ENCODE peak calls at places on chromosomes 13 and 19, in nine cellular contexts. H is pons; Y is T-helper 2 cell; O is stimulated activated CD8-positive, alpha-beta memory T cell treated with anti-CD3 and anti-CD28 coated beads, Interleukin-7, amount 100 ng/mL, for 1 hour; D is thoracic aorta; S is activated naive CD4-positive, alpha-beta T cell; V is posterior cingulate gyrus; P is ascending aorta; U is AG04449. X is an unnamed sample.

GRCh38 chr13:59437902-59438301 is 725.8 kb downstream of the DIAPH3 start:
- DNase-seq in H (no peak), Y (no peak), O (no peak), D (no peak), S (no peak), V (no peak), P (no peak), U (no peak), X (no peak)

GRCh38 chr19:54431255-54431838 is 16.1 kb downstream of the TTYH1 start:
- DNase-seq in H (no peak), Y (no peak), O (no peak), D (no peak), S (no peak), V (no peak), P (no peak), U (no peak), X (no peak)

GRCh38 chr19:44847144-44848035 is 1.3 kb downstream of the NECTIN2 start:
- DNase-seq in H (no peak), Y (no peak), O (no peak), D (no peak), S (no peak), V (peak; percentile 20), P (peak; percentile 85), U (no peak), X (peak; percentile 32)

GRCh38 chr19:49422407-49423277 is 599 bp downstream of the PTH2 start:
- DNase-seq in H (no peak), Y (no peak), O (no peak), D (no peak), S (no peak), V (peak; percentile 46), P (no peak), U (no peak), X (peak; percentile 41)

GRCh38 chr13:99577934-99578917 is 77.0 kb downstream of the TM9SF2 start:
- DNase-seq in H (peak; percentile 56), Y (no peak), O (no peak), D (no peak), S (no peak), V (no peak), P (no peak), U (no peak), X (no peak)

GRCh38 chr19:45104658-45105384 is 11.8 kb downstream of the PPP1R37 start:
- DNase-seq in H (no peak), Y (no peak), O (no peak), D (no peak), S (no peak), V (no peak), P (no peak), U (no peak), X (no peak)

GRCh38 chr13:50419466-50419865 is 404.2 kb downstream of the KCNRG start:
- DNase-seq in H (no peak), Y (no peak), O (no peak), D (no peak), S (no peak), V (no peak), P (no peak), U (no peak), X (no peak)

GRCh38 chr19:367561-367960 is 23.0 kb upstream of the MIER2 start:
- DNase-seq in H (no peak), Y (no peak), O (no peak), D (no peak), S (no peak), V (no peak), P (peak; percentile 28), U (no peak), X (no peak)

GRCh38 chr19:18868380-18869230 is 27.4 kb downstream of the CERS1 start:
- DNase-seq in H (no peak), Y (no peak), O (no peak), D (no peak), S (no peak), V (peak; percentile 61), P (no peak), U (no peak), X (no peak)

GRCh38 chr19:45927565-45928261 is 13.1 kb upstream of the NANOS2 start:
- DNase-seq in H (peak; percentile 89), Y (peak; percentile 77), O (peak; percentile 69), D (peak; percentile 70), S (peak; percentile 74), V (peak; percentile 89), P (peak; percentile 91), U (peak; percentile 14), X (peak; percentile 83)

GRCh38 chr13:93066187-93066586 is 160.4 kb upstream of the GPC6 start:
- DNase-seq in H (no peak), Y (no peak), O (no peak), D (no peak), S (no peak), V (no peak), P (no peak), U (no peak), X (no peak)

GRCh38 chr13:23570099-23570926 is at the start of gene TNFRSF19:
- DNase-seq in H (peak; percentile 43), Y (no peak), O (no peak), D (no peak), S (no peak), V (no peak), P (no peak), U (peak; percentile 64), X (no peak)

GRCh38 chr13:70814684-70815083 is 706.4 kb upstream of the KLHL1 start:
- DNase-seq in H (no peak), Y (no peak), O (no peak), D (no peak), S (no peak), V (no peak), P (no peak), U (no peak), X (no peak)

GRCh38 chr13:49098771-49099512 is 121.2 kb upstream of the MLNR start:
- DNase-seq in H (peak; percentile 56), Y (no peak), O (no peak), D (no peak), S (no peak), V (no peak), P (no peak), U (no peak), X (no peak)

GRCh38 chr13:20102776-20103175 is 58.1 kb downstream of the GJA3 start:
- DNase-seq in H (no peak), Y (no peak), O (no peak), D (no peak), S (no peak), V (no peak), P (no peak), U (no peak), X (no peak)

GRCh38 chr13:49307365-49307764 is 59.6 kb downstream of the CDADC1 start:
- DNase-seq in H (no peak), Y (no peak), O (no peak), D (no peak), S (no peak), V (no peak), P (no peak), U (no peak), X (no peak)

GRCh38 chr19:51821921-51822716 is 27.2 kb downstream of the FPR3 start:
- DNase-seq in H (no peak), Y (no peak), O (no peak), D (no peak), S (no peak), V (no peak), P (no peak), U (no peak), X (no peak)

GRCh38 chr19:48887861-48888612 is 10.5 kb downstream of the TULP2 start:
- DNase-seq in H (no peak), Y (no peak), O (no peak), D (no peak), S (no peak), V (no peak), P (no peak), U (no peak), X (no peak)

GRCh38 chr19:42140125-42140754 is 8.0 kb upstream of the POU2F2 start:
- DNase-seq in H (no peak), Y (no peak), O (no peak), D (no peak), S (no peak), V (no peak), P (no peak), U (no peak), X (no peak)

GRCh38 chr19:50258918-50259372 is 55.5 kb downstream of the MYH14 start:
- DNase-seq in H (no peak), Y (no peak), O (no peak), D (no peak), S (no peak), V (no peak), P (no peak), U (no peak), X (no peak)

GRCh38 chr19:48826606-48827020 is 9.7 kb downstream of the HSD17B14 start:
- DNase-seq in H (no peak), Y (no peak), O (no peak), D (no peak), S (no peak), V (no peak), P (no peak), U (no peak), X (no peak)

X was measured in amygdala.